ENCODE peak calls at places on chromosomes 11 and 22, in four cellular contexts. U, B, Y and C are unnamed samples.

GRCh38 chr22:22836635-22837034 is 51.0 kb upstream of the IGLL5 start:
- DNase-seq in U (no peak), Y (no peak), B (no peak), C (no peak)

GRCh38 chr22:17867160-17867785 is 93.0 kb upstream of the BID start:
- DNase-seq in U (no peak), B (no peak), Y (no peak), C (no peak)

GRCh38 chr22:29165336-29166060 is 40.2 kb upstream of the EMID1 start:
- DNase-seq in U (no peak), B (no peak), Y (no peak), C (no peak)

GRCh38 chr11:7418916-7419315 is 66.4 kb upstream of the OLFML1 start:
- DNase-seq in B (no peak), U (no peak), Y (no peak), C (no peak)

GRCh38 chr11:79241842-79242241 is 199.0 kb downstream of the TENM4 start:
- DNase-seq in U (no peak), Y (no peak), B (no peak), C (no peak)

GRCh38 chr11:63915961-63916836 is 765 bp downstream of the RCOR2 start:
- DNase-seq in U (peak), Y (no peak), B (no peak), C (peak)

GRCh38 chr22:20571531-20572007 is 64.2 kb downstream of the MED15 start:
- DNase-seq in Y (peak), U (peak), B (peak), C (peak)

GRCh38 chr11:72684236-72684912 is 10.2 kb upstream of the PDE2A start:
- DNase-seq in Y (no peak), B (peak), U (peak), C (peak)